ENCODE peak calls at places on chromosome 12, in ten cellular contexts. T, X, C, K, Q, I, R, F, O and B are unnamed samples.

GRCh38 chr12:52247622-52248540 is 14.8 kb downstream of the KRT7 start:
- DNase-seq in T (no peak), X (no peak), C (no peak), K (no peak), Q (no peak), I (peak; percentile 56), R (no peak), F (peak; percentile 38), O (no peak), B (no peak)

GRCh38 chr12:49059385-49060232 is 985 bp downstream of the KMT2D start:
- DNase-seq in T (no peak), X (peak; percentile 73), C (peak; percentile 31), K (no peak), Q (peak; percentile 25), I (peak; percentile 67), R (no peak), F (peak; percentile 22), O (peak; percentile 23), B (peak; percentile 43)

GRCh38 chr12:107622005-107622404 is 63.6 kb upstream of the PWP1 start:
- DNase-seq in T (no peak), X (peak; percentile 22), C (no peak), K (peak; percentile 3), Q (peak; percentile 37), I (peak; percentile 87), R (peak; percentile 55), F (peak; percentile 49), O (no peak), B (no peak)

GRCh38 chr12:110565919-110566871 is 16.9 kb downstream of the PPTC7 start:
- DNase-seq in T (no peak), X (no peak), C (no peak), K (no peak), Q (peak; percentile 41), I (peak; percentile 41), R (no peak), F (peak; percentile 98), O (no peak), B (no peak)

GRCh38 chr12:45223868-45224267 is 8.0 kb downstream of the ANO6 start:
- DNase-seq in T (no peak), X (no peak), C (peak; percentile 35), K (no peak), Q (no peak), I (no peak), R (no peak), F (no peak), O (no peak), B (no peak)

GRCh38 chr12:94207467-94208432 is 59.4 kb downstream of the PLXNC1 start:
- DNase-seq in T (no peak), X (no peak), C (peak; percentile 90), K (no peak), Q (peak; percentile 7), I (peak; percentile 35), R (no peak), F (peak; percentile 20), O (no peak), B (no peak)

GRCh38 chr12:39103552-39104165 is 198.3 kb upstream of the CPNE8 start:
- DNase-seq in T (peak; percentile 65), X (peak; percentile 81), C (peak; percentile 59), K (no peak), Q (peak; percentile 57), I (peak; percentile 63), R (peak; percentile 64), F (peak; percentile 90), O (peak; percentile 53), B (peak; percentile 30)

GRCh38 chr12:27608890-27609289 is 84.9 kb downstream of the PPFIBP1 start:
- DNase-seq in T (no peak), X (no peak), C (no peak), K (no peak), Q (no peak), I (no peak), R (no peak), F (no peak), O (no peak), B (no peak)

GRCh38 chr12:46946137-46946536 is 120.3 kb upstream of the SLC38A4 start:
- DNase-seq in T (no peak), X (peak; percentile 90), C (no peak), K (peak; percentile 95), Q (peak; percentile 63), I (no peak), R (no peak), F (peak; percentile 82), O (no peak), B (no peak)

GRCh38 chr12:11968041-11968383 is 102.7 kb upstream of the BCL2L14 start:
- DNase-seq in T (no peak), X (no peak), C (no peak), K (no peak), Q (no peak), I (peak; percentile 43), R (no peak), F (no peak), O (no peak), B (no peak)

GRCh38 chr12:11970155-11970520 is 100.6 kb upstream of the BCL2L14 start:
- DNase-seq in T (no peak), X (no peak), C (no peak), K (no peak), Q (no peak), I (peak; percentile 51), R (peak; percentile 40), F (no peak), O (no peak), B (no peak)

GRCh38 chr12:11968516-11968915 is 102.2 kb upstream of the BCL2L14 start:
- DNase-seq in T (no peak), X (no peak), C (no peak), K (no peak), Q (no peak), I (peak; percentile 34), R (no peak), F (no peak), O (no peak), B (no peak)

GRCh38 chr12:11967356-11968040 is 103.2 kb upstream of the BCL2L14 start:
- DNase-seq in T (no peak), X (no peak), C (no peak), K (no peak), Q (peak; percentile 58), I (peak; percentile 38), R (no peak), F (peak; percentile 8), O (peak; percentile 56), B (no peak)

DNA sequence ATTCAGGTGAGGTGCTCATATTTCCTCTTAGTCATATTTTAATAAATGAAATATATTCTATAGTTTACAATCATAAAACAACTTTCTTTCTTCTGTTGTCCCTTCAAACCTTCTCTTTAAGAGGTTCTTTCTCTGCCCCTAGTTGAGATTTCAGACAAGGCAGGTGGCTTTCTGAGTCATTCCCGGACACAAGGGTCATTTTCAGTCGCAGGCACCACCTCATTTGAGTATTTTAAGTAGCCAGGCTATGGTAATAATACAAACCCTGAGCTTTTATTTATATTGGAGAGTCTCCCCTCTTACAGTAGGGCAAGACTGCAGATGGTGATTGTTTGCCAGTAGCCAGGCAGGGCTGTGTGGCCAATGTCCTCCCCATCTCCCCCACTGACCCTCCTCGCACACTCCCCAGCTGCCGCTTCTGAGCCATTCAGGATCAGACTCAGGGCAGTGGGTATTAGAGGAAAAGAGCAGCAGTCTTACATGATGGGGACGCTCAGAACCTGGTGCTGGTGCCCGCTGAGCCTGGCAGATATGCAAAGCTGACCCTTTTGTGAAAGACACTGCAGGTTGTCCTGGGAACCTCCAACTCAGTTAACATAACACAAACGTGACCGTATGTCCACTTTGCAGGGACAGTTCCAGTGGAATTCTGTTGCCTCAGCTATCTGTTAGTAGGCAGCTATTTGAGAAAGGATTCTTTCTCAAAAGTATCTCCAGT is 101.1 kb upstream of the BCL2L14 start:
- DNase-seq in T (no peak), X (no peak), C (no peak), K (no peak), Q (no peak), I (peak; percentile 69), R (peak; percentile 61), F (no peak), O (no peak), B (no peak)
- H3K9ac ChIP-seq in T (no peak overlapping the region), X (no peak overlapping the region), C (no peak overlapping the region), K (no peak overlapping the region), Q (no peak overlapping the region), I (no peak overlapping the region), R (no peak overlapping the region), F (no peak overlapping the region), O (no peak overlapping the region), B (no peak overlapping the region)

GRCh38 chr12:59096246-59096645 is 175.9 kb upstream of the LRIG3 start:
- DNase-seq in T (no peak), X (no peak), C (no peak), K (no peak), Q (no peak), I (no peak), R (no peak), F (no peak), O (no peak), B (no peak)
- H3K9ac ChIP-seq in T (no peak overlapping the region), X (no peak overlapping the region), C (no peak overlapping the region), K (no peak overlapping the region), Q (no peak overlapping the region), I (no peak overlapping the region), R (no peak overlapping the region), F (no peak overlapping the region), O (no peak overlapping the region), B (no peak overlapping the region)

GRCh38 chr12:119181202-119181601 is 2.5 kb downstream of the HSPB8 start:
- DNase-seq in T (no peak), X (no peak), C (no peak), K (no peak), Q (no peak), I (no peak), R (no peak), F (no peak), O (no peak), B (no peak)
- H3K9ac ChIP-seq in T (no peak overlapping the region), X (peak overlapping the region; percentile 87), C (no peak overlapping the region), K (peak overlapping the region; percentile 75), Q (no peak overlapping the region), I (peak overlapping the region; percentile 84), R (peak overlapping the region; percentile 66), F (peak overlapping the region; percentile 65), O (no peak overlapping the region), B (no peak overlapping the region)

GRCh38 chr12:56206373-56207166 is 15.2 kb downstream of the RNF41 start:
- DNase-seq in T (peak; percentile 31), X (peak; percentile 75), C (peak; percentile 46), K (peak; percentile 54), Q (peak; percentile 54), I (peak; percentile 96), R (no peak), F (peak; percentile 64), O (peak; percentile 52), B (peak; percentile 77)

GRCh38 chr12:56204275-56204674 is 15.0 kb upstream of the SMARCC2 start:
- DNase-seq in T (no peak), X (no peak), C (no peak), K (no peak), Q (no peak), I (no peak), R (no peak), F (no peak), O (no peak), B (no peak)

GRCh38 chr12:56205445-56205844 is 16.2 kb upstream of the SMARCC2 start:
- DNase-seq in T (no peak), X (no peak), C (no peak), K (no peak), Q (no peak), I (no peak), R (no peak), F (no peak), O (peak; percentile 65), B (no peak)

GRCh38 chr12:56212360-56212759 is 9.4 kb downstream of the RNF41 start:
- DNase-seq in T (no peak), X (no peak), C (no peak), K (no peak), Q (no peak), I (no peak), R (no peak), F (no peak), O (no peak), B (no peak)

GRCh38 chr12:56208014-56208413 is 13.7 kb downstream of the RNF41 start:
- DNase-seq in T (no peak), X (no peak), C (no peak), K (no peak), Q (no peak), I (no peak), R (no peak), F (no peak), O (no peak), B (no peak)
- H3K9ac ChIP-seq in T (no peak overlapping the region), X (no peak overlapping the region), C (no peak overlapping the region), K (no peak overlapping the region), Q (no peak overlapping the region), I (no peak overlapping the region), R (no peak overlapping the region), F (no peak overlapping the region), O (no peak overlapping the region), B (no peak overlapping the region)